ENCODE peak calls at places on chromosomes 6 and 20, in eight cellular contexts. A, Y, B, V, W, J, C and X are unnamed samples.

GRCh38 chr20:47018381-47018780 is 123.7 kb downstream of the EYA2 start:
- DNase-seq in A (no peak), Y (no peak), B (no peak), V (no peak), W (no peak), J (no peak), C (no peak), X (no peak)

GRCh38 chr6:25757936-25758642 is 3.5 kb downstream of the SLC17A4 start:
- DNase-seq in A (no peak), Y (no peak), B (no peak), V (no peak), W (no peak), J (no peak), C (no peak), X (no peak)

GRCh38 chr6:100084301-100085161 is 90.5 kb upstream of the MCHR2 start:
- DNase-seq in A (peak; percentile 41), Y (no peak), B (peak; percentile 70), V (no peak), W (no peak), J (no peak), C (no peak), X (no peak)

GRCh38 chr6:1423578-1423977 is 34.2 kb downstream of the FOXF2 start:
- DNase-seq in A (no peak), Y (no peak), B (peak; percentile 19), V (no peak), W (no peak), J (no peak), C (peak; percentile 43), X (no peak)

GRCh38 chr20:31788578-31788977 is 30.6 kb upstream of the MYLK2 start:
- DNase-seq in A (peak; percentile 31), Y (no peak), B (peak; percentile 28), V (no peak), W (no peak), J (no peak), C (peak; percentile 82), X (no peak)

GRCh38 chr6:149082320-149082719 is 235.2 kb upstream of the TAB2 start:
- DNase-seq in A (peak; percentile 88), Y (peak; percentile 84), B (peak; percentile 88), V (peak; percentile 94), W (peak; percentile 13), J (peak; percentile 58), C (peak; percentile 87), X (peak; percentile 75)

GRCh38 chr6:44470746-44471145 is 83.2 kb downstream of the CDC5L start:
- DNase-seq in A (no peak), Y (no peak), B (no peak), V (no peak), W (no peak), J (no peak), C (no peak), X (no peak)

GRCh38 chr20:43988451-43988850 is 73.8 kb downstream of the TOX2 start:
- DNase-seq in A (no peak), Y (peak; percentile 30), B (no peak), V (no peak), W (no peak), J (no peak), C (peak; percentile 24), X (no peak)

GRCh38 chr6:32148722-32149576 is 2.8 kb downstream of the PRRT1 start:
- DNase-seq in A (no peak), Y (peak; percentile 84), B (no peak), V (peak; percentile 63), W (no peak), J (no peak), C (no peak), X (peak; percentile 88)

GRCh38 chr6:14542670-14543366 is 425.2 kb downstream of the CD83 start:
- DNase-seq in A (peak; percentile 36), Y (peak; percentile 88), B (peak; percentile 70), V (no peak), W (no peak), J (no peak), C (peak; percentile 88), X (peak; percentile 5)

GRCh38 chr6:34067814-34068213 is 78.1 kb downstream of the GRM4 start:
- DNase-seq in A (no peak), Y (no peak), B (no peak), V (no peak), W (no peak), J (no peak), C (peak; percentile 18), X (no peak)

GRCh38 chr6:15254074-15254975 is 8.5 kb downstream of the JARID2 start:
- DNase-seq in A (peak; percentile 40), Y (no peak), B (no peak), V (no peak), W (no peak), J (no peak), C (no peak), X (peak; percentile 26)

GRCh38 chr6:157317129-157317814 is 6.0 kb downstream of the TMEM242 start:
- DNase-seq in A (peak; percentile 89), Y (peak; percentile 42), B (peak; percentile 84), V (no peak), W (no peak), J (no peak), C (peak; percentile 93), X (no peak)

GRCh38 chr20:60512436-60512835 is 554.2 kb downstream of the CDH26 start:
- DNase-seq in A (peak; percentile 2), Y (no peak), B (no peak), V (no peak), W (no peak), J (no peak), C (peak; percentile 10), X (no peak)

GRCh38 chr20:54044156-54044555 is 26.2 kb downstream of the BCAS1 start:
- DNase-seq in A (peak; percentile 71), Y (no peak), B (peak; percentile 81), V (no peak), W (no peak), J (no peak), C (peak; percentile 75), X (peak; percentile 91)